ENCODE peak calls at places on chromosomes 12 and 14, in four cellular contexts. A is stimulated activated CD4-positive, alpha-beta T cell treated with anti-CD3 and anti-CD28 coated beads, Interleukin-12 subunit alpha, Interleukin-12 subunit beta, amount 100 ng/mL, for 24 hours; Y is activated CD8-positive, alpha-beta memory T cell treated with anti-CD3 and anti-CD28 coated beads for 4 hours; U is NCI-H1417 treated with DMSO at 0.1 percent for 48 hours. L is an unnamed sample.

GRCh38 chr14:97401714-97402113 is 604.5 kb downstream of the VRK1 start:
- DNase-seq in A (no peak), Y (no peak), U (no peak), L (no peak)

GRCh38 chr12:124428136-124428791 is 133.4 kb downstream of the RFLNA start:
- DNase-seq in U (no peak), Y (no peak), A (no peak), L (no peak)

GRCh38 chr12:115012861-115013667 is 329.1 kb upstream of the TBX3 start:
- DNase-seq in U (no peak), Y (no peak), A (no peak), L (no peak)

GRCh38 chr14:63949696-63950095 is 96.9 kb downstream of the SYNE2 start:
- DNase-seq in U (no peak), A (no peak), Y (no peak), L (no peak)

GRCh38 chr12:12482150-12482761 is 80.4 kb downstream of the DUSP16 start:
- DNase-seq in A (no peak), U (no peak), Y (no peak), L (no peak)

GRCh38 chr14:20522332-20522731 is 17.0 kb downstream of the RNASE10 start:
- DNase-seq in A (no peak), U (no peak), Y (no peak), L (no peak)

GRCh38 chr12:19234991-19235876 is 105.7 kb downstream of the PLEKHA5 start:
- DNase-seq in Y (no peak), U (no peak), A (no peak), L (no peak)

GRCh38 chr12:112887542-112887941 is 19.2 kb upstream of the OAS1 start:
- DNase-seq in Y (no peak), A (no peak), U (no peak), L (no peak)

GRCh38 chr14:56874375-56874774 is 64.1 kb upstream of the OTX2 start:
- DNase-seq in A (no peak), U (no peak), Y (no peak), L (no peak)

GRCh38 chr12:92075425-92075891 is 70.2 kb downstream of the BTG1 start:
- DNase-seq in A (no peak), U (no peak), Y (no peak), L (no peak)

GRCh38 chr12:130143136-130143535 is 19.1 kb upstream of the FZD10 start:
- DNase-seq in Y (no peak), A (no peak), U (no peak), L (no peak)

GRCh38 chr12:115295886-115296285 is 611.9 kb upstream of the TBX3 start:
- DNase-seq in A (no peak), Y (no peak), U (no peak), L (no peak)

GRCh38 chr12:115752151-115752550 is 525.3 kb downstream of the MED13L start:
- DNase-seq in Y (no peak), U (no peak), A (no peak), L (no peak)

L was measured in keratinocyte.